ENCODE peak calls at places on chromosome 19, in seven cellular contexts. S is SK-N-SH, E is colonic mucosa, W is PC-3, R is esophagus squamous epithelium, Z is OCI-LY7, V is dorsolateral prefrontal cortex. X is an unnamed sample.
A peak's percentile ranks its signal among the peaks of the same experiment; 100 is the strongest.

GRCh38 chr19:7145494-7145893 is 76.0 kb downstream of the ZNF557 start:
- DNase-seq in S (no peak), E (no peak), W (peak; percentile 56), R (no peak), Z (no peak), V (no peak), X (no peak)

GRCh38 chr19:55189424-55189823 is 9.3 kb upstream of the SYT5 start:
- DNase-seq in S (no peak), E (no peak), W (peak; percentile 99), R (no peak), Z (no peak), V (peak; percentile 84), X (no peak)

GRCh38 chr19:9869008-9869617 is 34.0 kb downstream of the PIN1 start:
- DNase-seq in S (no peak), E (no peak), W (no peak), R (no peak), Z (no peak), V (peak; percentile 31), X (no peak)

GRCh38 chr19:51185868-51186215 is 39.0 kb upstream of the CD33 start:
- DNase-seq in S (no peak), E (no peak), W (no peak), R (no peak), Z (no peak), V (no peak), X (no peak)

GRCh38 chr19:1318678-1319471 is 33.2 kb downstream of the EFNA2 start:
- DNase-seq in S (peak; percentile 38), E (no peak), W (no peak), R (no peak), Z (no peak), V (no peak), X (no peak)

GRCh38 chr19:34178276-34178614 is 5.9 kb downstream of the LSM14A start:
- DNase-seq in S (no peak), E (no peak), W (no peak), R (no peak), Z (no peak), V (no peak), X (no peak)

GRCh38 chr19:33520844-33521479 is 629 bp downstream of the PEPD start:
- DNase-seq in S (no peak), E (peak; percentile 28), W (no peak), R (no peak), Z (no peak), V (no peak), X (no peak)

GRCh38 chr19:49930483-49931011 is 1.2 kb upstream of the NUP62 start:
- DNase-seq in S (no peak), E (peak; percentile 36), W (peak; percentile 34), R (no peak), Z (peak; percentile 54), V (no peak), X (no peak)

GRCh38 chr19:28990522-28990921 is 222.4 kb downstream of the UQCRFS1 start:
- DNase-seq in S (no peak), E (no peak), W (no peak), R (no peak), Z (no peak), V (no peak), X (no peak)

GRCh38 chr19:35120492-35120891 is 4.9 kb downstream of the FXYD3 start:
- DNase-seq in S (no peak), E (peak; percentile 70), W (peak; percentile 88), R (no peak), Z (no peak), V (peak; percentile 53), X (no peak)

GRCh38 chr19:10773969-10774368 is 56.1 kb downstream of the DNM2 start:
- DNase-seq in S (no peak), E (no peak), W (peak; percentile 90), R (no peak), Z (peak; percentile 53), V (no peak), X (no peak)

GRCh38 chr19:42111811-42112210 is 20.4 kb downstream of the POU2F2 start:
- DNase-seq in S (no peak), E (no peak), W (no peak), R (no peak), Z (no peak), V (no peak), X (no peak)

GRCh38 chr19:19751846-19752245 is 18.9 kb upstream of the ZNF14 start:
- DNase-seq in S (no peak), E (no peak), W (no peak), R (no peak), Z (no peak), V (no peak), X (no peak)

GRCh38 chr19:447816-448546 is 12.9 kb downstream of the SHC2 start:
- DNase-seq in S (peak; percentile 89), E (no peak), W (no peak), R (no peak), Z (no peak), V (no peak), X (no peak)

GRCh38 chr19:45523642-45524256 is 16.5 kb downstream of the VASP start:
- DNase-seq in S (peak; percentile 94), E (peak; percentile 81), W (peak; percentile 83), R (peak; percentile 34), Z (peak; percentile 90), V (peak; percentile 84), X (peak; percentile 62)

GRCh38 chr19:27972291-27973040 is 1240.5 kb downstream of the UQCRFS1 start:
- DNase-seq in S (no peak), E (no peak), W (peak; percentile 41), R (no peak), Z (no peak), V (no peak), X (no peak)

DNA sequence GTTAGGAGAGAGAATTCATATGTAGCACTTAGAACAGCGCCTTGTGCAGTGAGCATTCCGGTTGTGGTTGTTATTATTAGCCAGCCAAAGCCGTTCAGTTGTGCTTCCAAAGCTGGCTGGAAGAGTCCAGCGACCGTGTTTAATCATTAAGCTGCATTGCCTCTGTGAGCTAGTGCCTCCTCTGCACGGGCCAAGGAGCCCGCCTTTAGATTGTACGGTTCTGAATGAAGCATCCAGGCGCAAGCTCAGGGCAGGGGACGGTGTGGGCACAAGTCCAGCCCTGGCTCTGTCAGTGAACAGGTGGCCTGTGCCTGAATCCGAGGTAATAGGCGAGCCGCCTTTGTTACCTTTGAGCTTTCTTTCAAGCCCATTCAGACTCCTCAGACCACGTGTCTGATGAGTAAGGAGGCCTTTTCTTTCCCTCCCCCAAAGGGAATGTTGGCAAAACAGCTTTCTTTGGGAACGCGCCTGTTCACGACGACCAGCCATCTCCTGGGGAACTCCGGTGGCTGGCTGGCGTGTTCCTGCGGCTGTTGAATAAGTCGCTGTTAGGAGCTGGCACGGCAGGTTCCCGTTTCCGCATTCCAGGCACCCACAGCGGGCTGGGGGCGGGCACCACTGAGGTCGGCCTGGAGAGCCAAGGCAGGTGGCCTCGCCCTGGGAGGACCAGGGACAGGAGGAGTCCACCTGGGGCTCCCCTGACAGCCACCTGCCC is 25.1 kb downstream of the SIPA1L3 start:
- DNase-seq in S (no peak), E (peak; percentile 89), W (peak; percentile 92), R (no peak), Z (peak; percentile 60), V (peak; percentile 42), X (no peak)
- H3K27ac ChIP-seq in S (no peak overlapping the region), E (peak overlapping the region; percentile 88), W (peak overlapping the region; percentile 87), R (peak overlapping the region; percentile 77), Z (peak overlapping the region; percentile 61), V (peak overlapping the region; percentile 27), X (no peak overlapping the region)

DNA sequence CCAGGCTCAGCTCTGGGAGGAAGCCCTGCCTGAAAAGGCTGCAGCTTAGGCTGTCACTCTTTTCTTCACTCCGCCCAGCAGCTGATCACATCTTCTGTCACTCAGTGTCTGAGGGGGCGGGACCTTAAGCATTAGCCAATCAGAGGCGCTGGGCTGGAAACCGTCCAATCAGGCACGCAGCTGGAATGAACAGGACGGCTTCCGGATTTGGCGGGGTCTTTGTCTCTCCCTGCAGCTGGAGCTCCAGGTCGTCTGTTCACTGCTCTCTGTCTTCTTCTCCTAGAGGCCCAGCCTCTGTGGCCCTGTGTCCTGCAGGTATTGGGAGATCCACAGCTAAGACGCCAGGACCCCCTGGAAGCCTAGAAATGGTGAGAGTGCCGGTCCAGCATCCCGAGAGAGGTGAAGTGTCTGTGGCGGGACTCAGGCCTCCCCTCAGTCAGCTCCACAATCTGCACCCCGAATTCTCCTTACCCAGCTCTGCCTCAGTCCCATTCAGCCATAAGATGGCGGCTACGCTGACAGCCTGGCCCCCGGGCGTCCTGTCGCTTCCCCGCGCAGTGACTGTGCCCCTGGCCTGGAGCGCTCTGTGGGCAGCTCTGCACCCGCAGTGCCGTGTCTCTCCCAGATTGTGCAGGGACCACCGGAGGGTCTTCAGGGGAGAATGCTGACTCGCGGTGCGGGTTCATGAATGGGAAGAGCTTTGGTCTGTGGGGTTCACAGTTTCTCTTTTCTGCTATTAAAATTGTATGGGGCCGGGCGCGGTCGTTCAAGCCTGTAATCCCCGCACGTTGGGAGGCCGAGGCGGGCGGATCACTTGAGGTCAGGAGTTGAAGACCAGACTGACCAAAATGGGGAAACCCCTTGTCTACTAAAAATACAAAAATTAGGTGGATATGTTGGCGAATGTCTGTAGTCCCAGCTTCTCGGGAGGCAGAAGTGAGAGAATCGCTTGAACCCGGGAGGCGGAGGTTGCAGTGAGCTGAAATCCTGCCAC is at the start of gene ZNF66:
- DNase-seq in S (peak; percentile 87), E (peak; percentile 98), W (peak; percentile 70), R (peak; percentile 69), Z (peak; percentile 99), V (peak; percentile 99), X (peak; percentile 1)
- H3K27ac ChIP-seq in S (peak within 1 kb of the TSS; percentile 60), E (peak within 1 kb of the TSS; percentile 32), W (no peak within 1 kb of the TSS), R (peak within 1 kb of the TSS; percentile 77), Z (peak within 1 kb of the TSS; percentile 77), V (peak within 1 kb of the TSS; percentile 38), X (no peak within 1 kb of the TSS)

DNA sequence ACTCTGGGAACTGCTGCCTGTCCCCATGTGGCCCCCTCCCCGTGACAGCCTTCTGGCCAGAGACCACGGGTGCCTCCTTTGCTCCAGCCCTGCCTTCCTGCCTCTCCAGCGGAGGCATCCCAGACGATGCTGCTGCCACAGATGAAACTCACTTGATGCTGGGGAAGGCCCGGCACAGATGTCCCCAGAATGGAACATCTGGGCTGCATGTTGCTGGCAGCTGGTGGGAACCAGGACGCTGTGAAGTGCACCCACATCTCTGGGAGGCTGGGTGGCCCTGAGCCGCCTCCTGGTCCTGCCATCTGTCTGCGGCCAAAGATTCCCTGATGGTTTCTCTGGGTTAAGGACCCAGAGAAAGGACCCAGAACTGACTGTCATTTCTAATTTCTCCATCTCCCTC is 51.9 kb upstream of the PTPRS start:
- DNase-seq in S (peak; percentile 77), E (no peak), W (no peak), R (no peak), Z (no peak), V (no peak), X (no peak)
- H3K27ac ChIP-seq in S (no peak overlapping the region), E (no peak overlapping the region), W (no peak overlapping the region), R (no peak overlapping the region), Z (no peak overlapping the region), V (no peak overlapping the region), X (no peak overlapping the region)

DNA sequence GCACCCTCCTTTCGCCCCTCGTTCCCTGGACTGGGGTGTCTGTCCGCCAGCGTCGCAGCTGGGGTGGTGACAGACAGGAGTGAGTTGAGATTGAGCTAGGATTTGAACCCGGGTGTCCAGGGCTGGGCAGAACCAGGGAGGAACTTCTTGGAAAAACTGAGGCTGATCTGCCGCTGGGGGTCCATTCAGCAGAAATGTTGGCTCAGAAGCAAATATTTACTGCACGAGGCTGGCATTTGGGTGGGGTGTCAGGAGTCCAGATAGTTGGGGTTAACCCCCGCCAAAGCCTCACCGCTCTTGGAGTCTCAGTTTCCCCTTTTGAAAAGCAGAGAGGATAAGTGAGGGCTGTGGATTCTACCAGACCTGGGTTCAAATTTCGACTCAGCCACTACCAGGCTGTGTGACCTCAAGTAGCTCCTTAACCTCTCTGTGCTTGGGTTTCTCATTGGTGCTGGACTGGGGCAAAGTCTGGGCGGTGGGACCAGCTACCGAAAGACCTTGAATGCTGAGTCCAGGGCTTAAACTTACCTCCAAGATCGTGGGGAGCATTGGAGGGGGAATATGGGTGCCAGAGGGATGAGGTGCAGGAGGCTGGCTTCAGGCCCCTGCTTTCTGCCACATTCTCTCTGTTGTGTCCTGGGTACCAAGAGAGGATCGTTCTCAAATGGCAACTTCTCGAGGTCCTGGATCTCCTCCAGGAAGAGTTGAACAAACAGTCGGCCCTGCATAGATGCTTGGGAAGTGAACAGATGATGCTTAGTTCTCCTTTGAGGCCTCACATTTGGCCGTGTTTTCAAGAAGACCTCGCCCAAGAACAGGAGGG is 21.1 kb downstream of the MAST3 start:
- DNase-seq in S (no peak), E (no peak), W (no peak), R (no peak), Z (no peak), V (peak; percentile 49), X (no peak)
- H3K27ac ChIP-seq in S (no peak overlapping the region), E (peak overlapping the region; percentile 63), W (no peak overlapping the region), R (peak overlapping the region; percentile 87), Z (peak overlapping the region; percentile 70), V (peak overlapping the region; percentile 85), X (no peak overlapping the region)